ENCODE peak calls at places on chromosomes 4 and X, in seven cellular contexts. E, A, L, X, R, W and I are unnamed samples.

GRCh38 chr4:118346495-118346894 is 6.3 kb downstream of the PRSS12 start:
- DNase-seq in E (no peak), A (no peak), L (no peak), X (no peak), R (no peak), W (no peak), I (no peak)

GRCh38 chr4:83207497-83208105 is 77.0 kb downstream of the COQ2 start:
- DNase-seq in E (no peak), A (no peak), L (peak; percentile 47), X (no peak), R (no peak), W (peak; percentile 18), I (no peak)

GRCh38 chrX:51144828-51145442 is 187.7 kb upstream of the NUDT10 start:
- DNase-seq in E (no peak), A (peak; percentile 71), L (peak; percentile 11), X (no peak), R (peak; percentile 34), W (peak; percentile 37), I (peak; percentile 32)

GRCh38 chr4:40550900-40551546 is 78.6 kb downstream of the RBM47 start:
- DNase-seq in E (no peak), A (peak; percentile 30), L (peak; percentile 45), X (no peak), R (peak; percentile 89), W (peak; percentile 59), I (peak; percentile 74)

GRCh38 chrX:130082244-130083106 is 27.8 kb downstream of the ELF4 start:
- DNase-seq in E (peak; percentile 59), A (no peak), L (peak; percentile 46), X (peak; percentile 69), R (peak; percentile 82), W (peak; percentile 60), I (peak; percentile 83)

GRCh38 chr4:125704726-125705125 is 390.0 kb downstream of the FAT4 start:
- DNase-seq in E (no peak), A (no peak), L (no peak), X (no peak), R (no peak), W (peak; percentile 37), I (peak; percentile 56)

GRCh38 chrX:52585892-52586291 is 68.8 kb downstream of the SSX7 start:
- DNase-seq in E (no peak), A (no peak), L (no peak), X (no peak), R (no peak), W (no peak), I (no peak)

GRCh38 chr4:26238782-26239647 is 81.8 kb upstream of the RBPJ start:
- DNase-seq in E (no peak), A (no peak), L (peak; percentile 20), X (no peak), R (no peak), W (peak; percentile 60), I (no peak)

GRCh38 chr4:121164291-121164690 is at the start of gene TNIP3:
- DNase-seq in E (no peak), A (no peak), L (peak; percentile 49), X (no peak), R (no peak), W (peak; percentile 42), I (no peak)

GRCh38 chr4:654871-655734 is 19.0 kb downstream of the ATP5ME start:
- DNase-seq in E (no peak), A (no peak), L (no peak), X (peak; percentile 22), R (no peak), W (no peak), I (peak; percentile 88)

GRCh38 chr4:108988514-108989195 is 225.8 kb upstream of the ETNPPL start:
- DNase-seq in E (no peak), A (no peak), L (peak; percentile 7), X (no peak), R (no peak), W (peak; percentile 50), I (no peak)

GRCh38 chr4:174037049-174037448 is 246.4 kb downstream of the FBXO8 start:
- DNase-seq in E (no peak), A (no peak), L (no peak), X (no peak), R (no peak), W (peak; percentile 6), I (peak; percentile 11)

GRCh38 chrX:143661286-143661685 is 25.4 kb upstream of the SLITRK4 start:
- DNase-seq in E (no peak), A (no peak), L (no peak), X (no peak), R (no peak), W (no peak), I (no peak)

GRCh38 chrX:13165747-13166146 is 121.3 kb upstream of the FAM9C start:
- DNase-seq in E (no peak), A (no peak), L (no peak), X (no peak), R (no peak), W (no peak), I (no peak)

GRCh38 chr4:2334826-2335728 is 73.2 kb upstream of the MXD4 start:
- DNase-seq in E (no peak), A (no peak), L (no peak), X (no peak), R (no peak), W (no peak), I (no peak)

GRCh38 chrX:2159393-2159792 is 341.4 kb downstream of the DHRSX start:
- DNase-seq in E (no peak), A (no peak), L (no peak), X (no peak), R (no peak), W (no peak), I (no peak)

GRCh38 chr4:153792007-153792892 is 3.4 kb upstream of the SFRP2 start:
- DNase-seq in E (peak; percentile 68), A (peak; percentile 80), L (peak; percentile 82), X (peak; percentile 75), R (no peak), W (peak; percentile 81), I (peak; percentile 77)

GRCh38 chrX:154505726-154506125 is 10.3 kb downstream of the FAM3A start:
- DNase-seq in E (no peak), A (no peak), L (peak; percentile 77), X (no peak), R (no peak), W (peak; percentile 75), I (peak; percentile 90)

GRCh38 chrX:39645059-39645895 is 452.5 kb downstream of the BCOR start:
- DNase-seq in E (peak; percentile 80), A (no peak), L (peak; percentile 84), X (peak; percentile 81), R (no peak), W (peak; percentile 92), I (peak; percentile 83)

GRCh38 chrX:53445977-53446376 is 11.8 kb upstream of the HSD17B10 start:
- DNase-seq in E (peak; percentile 30), A (peak; percentile 45), L (peak; percentile 40), X (peak; percentile 51), R (peak; percentile 46), W (peak; percentile 33), I (peak; percentile 82)

GRCh38 chr4:94577136-94577535 is 125.4 kb downstream of the PDLIM5 start:
- DNase-seq in E (peak; percentile 44), A (peak; percentile 77), L (peak; percentile 80), X (no peak), R (no peak), W (peak; percentile 82), I (no peak)

GRCh38 chr4:133152801-133153526 is 3.9 kb downstream of the PCDH10 start:
- DNase-seq in E (peak; percentile 4), A (peak; percentile 27), L (peak; percentile 29), X (no peak), R (no peak), W (peak; percentile 9), I (peak; percentile 41)

GRCh38 chr4:18127030-18127429 is 105.5 kb upstream of the LCORL start:
- DNase-seq in E (no peak), A (no peak), L (no peak), X (no peak), R (no peak), W (no peak), I (no peak)

GRCh38 chrX:119622356-119623232 is 16.4 kb upstream of the NKRF start:
- DNase-seq in E (peak; percentile 41), A (no peak), L (peak; percentile 17), X (no peak), R (no peak), W (peak; percentile 9), I (peak; percentile 73)
- H3K4me1 ChIP-seq in E (no peaks in the 10 kb centered on the region), A (no peaks in the 10 kb centered on the region), L (peaks cover 3% of the 10 kb centered on the region), X (no peaks in the 10 kb centered on the region), R (peaks cover 45% of the 10 kb centered on the region), W (no peaks in the 10 kb centered on the region), I (peaks cover 5% of the 10 kb centered on the region)

DNA sequence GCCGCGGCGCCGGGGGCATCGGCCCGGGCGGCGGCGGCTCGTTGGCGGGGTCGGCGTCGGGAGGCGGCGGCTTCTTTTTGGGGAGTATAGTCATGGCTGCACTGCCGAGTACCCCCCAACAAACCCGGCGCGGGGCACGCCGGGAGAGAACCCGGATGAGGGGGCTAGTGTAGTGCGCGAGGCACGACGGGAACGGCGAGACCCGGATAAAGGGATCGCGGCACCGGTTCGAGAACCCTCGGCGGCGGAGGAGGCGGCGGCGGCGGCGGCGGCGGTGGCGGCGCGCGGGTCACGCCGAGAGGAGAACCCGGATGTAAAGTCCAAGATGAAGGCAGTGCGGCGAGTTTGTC is at the start of gene OTUD5:
- DNase-seq in E (peak; percentile 68), A (no peak), L (no peak), X (peak; percentile 78), R (no peak), W (no peak), I (peak; percentile 94)
- H3K4me1 ChIP-seq in E (peaks cover 12% of the 10 kb centered on the region), A (peaks cover 16% of the 10 kb centered on the region), L (peaks cover 6% of the 10 kb centered on the region), X (peaks cover 6% of the 10 kb centered on the region), R (peaks cover 33% of the 10 kb centered on the region), W (peaks cover 15% of the 10 kb centered on the region), I (peaks cover 18% of the 10 kb centered on the region)

DNA sequence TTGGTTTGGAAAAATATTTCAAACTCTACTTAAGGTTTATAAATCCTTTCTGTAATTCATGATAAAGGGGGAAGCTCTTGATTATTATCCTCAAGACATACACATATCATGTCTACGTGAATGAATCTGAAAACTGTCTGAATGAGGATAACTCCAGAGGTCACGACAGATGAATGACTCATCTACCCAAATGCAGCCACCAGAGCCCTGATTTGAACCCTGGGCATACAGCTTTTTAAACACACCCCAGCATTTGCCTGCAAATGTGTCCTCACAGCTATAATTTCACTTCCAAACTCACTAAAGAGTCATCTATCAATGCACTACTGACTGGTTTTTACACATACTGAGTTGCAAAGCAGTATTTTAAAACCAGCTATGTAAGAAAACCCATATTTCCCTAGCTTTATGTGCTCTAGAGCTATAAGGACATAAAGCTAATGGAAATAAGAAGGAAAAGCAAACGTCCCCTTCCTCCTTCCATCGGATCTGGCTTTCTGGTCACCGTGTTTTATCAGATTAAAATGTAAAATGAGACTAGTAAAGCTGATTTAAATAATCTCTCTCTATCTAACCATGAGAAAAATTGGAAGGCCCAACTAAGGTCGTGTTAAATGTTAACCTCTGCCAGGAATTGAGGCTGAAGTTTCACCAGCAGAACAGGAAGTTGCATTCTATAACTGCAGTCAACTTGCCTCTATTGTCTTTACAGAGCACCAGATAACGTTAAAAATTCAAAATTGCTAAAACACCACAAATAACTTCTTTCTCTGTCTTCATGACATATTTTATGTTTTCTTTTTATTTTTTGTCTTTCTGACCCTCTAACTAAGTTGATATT is 63.1 kb upstream of the SPP1 start:
- DNase-seq in E (no peak), A (no peak), L (peak; percentile 12), X (no peak), R (no peak), W (no peak), I (no peak)
- H3K4me1 ChIP-seq in E (peaks cover 3% of the 10 kb centered on the region), A (peaks cover 7% of the 10 kb centered on the region), L (peaks cover 2% of the 10 kb centered on the region), X (no peaks in the 10 kb centered on the region), R (peaks cover 5% of the 10 kb centered on the region), W (no peaks in the 10 kb centered on the region), I (peaks cover 3% of the 10 kb centered on the region)

DNA sequence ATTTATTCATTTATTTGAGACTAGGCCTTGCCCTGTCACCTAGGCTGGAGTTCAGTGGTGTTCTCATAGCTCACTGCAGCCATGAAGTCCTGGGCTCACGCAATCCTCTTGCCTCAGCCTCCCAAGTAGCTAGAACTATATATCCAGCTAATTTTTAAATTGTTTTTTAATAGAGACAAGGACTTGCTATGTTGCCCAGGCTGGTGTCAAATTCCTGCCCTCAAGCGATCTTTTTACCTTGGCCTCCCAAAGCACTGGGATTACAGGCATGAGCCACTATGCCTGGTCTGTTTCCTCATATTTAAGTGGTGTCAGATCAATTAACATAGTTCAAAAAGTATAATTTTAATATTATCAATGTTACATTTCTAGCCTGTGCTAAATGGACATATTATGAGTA is 68.5 kb downstream of the AFF1 start:
- DNase-seq in E (no peak), A (no peak), L (no peak), X (no peak), R (no peak), W (no peak), I (no peak)
- H3K4me1 ChIP-seq in E (peaks cover 7% of the 10 kb centered on the region), A (peaks cover 11% of the 10 kb centered on the region), L (no peaks in the 10 kb centered on the region), X (peaks cover 53% of the 10 kb centered on the region), R (peaks cover 20% of the 10 kb centered on the region), W (peaks cover 28% of the 10 kb centered on the region), I (peaks cover 12% of the 10 kb centered on the region)